ENCODE peak calls at places on chromosomes 6 and 20, in seven cellular contexts. P is neuronal stem cell, H is mesenchymal stem cell, T is IMR-90, V is H1, N is mesendoderm, Y is trophoblast cell. Q is an unnamed sample.

GRCh38 chr6:111606620-111607115 is 990 bp upstream of the TRAF3IP2 start:
- DNase-seq in T (no peak), N (no peak), Y (no peak), H (peak), P (no peak), V (no peak), Q (no peak)

GRCh38 chr20:2382833-2383232 is 2.1 kb downstream of the TGM6 start:
- DNase-seq in P (no peak), Y (no peak), T (no peak), V (no peak), H (no peak), N (no peak), Q (no peak)

GRCh38 chr6:137036566-137037300 is 8.0 kb downstream of the IL20RA start:
- DNase-seq in H (peak), N (no peak), V (no peak), T (no peak), P (no peak), Y (no peak), Q (no peak)

GRCh38 chr6:129120856-129121255 is 237.9 kb downstream of the LAMA2 start:
- DNase-seq in H (no peak), T (no peak), Y (no peak), P (no peak), N (no peak), V (no peak), Q (no peak)

GRCh38 chr6:133989525-133989924 is 36.5 kb downstream of the TBPL1 start:
- DNase-seq in T (no peak), H (no peak), P (no peak), N (no peak), Y (no peak), V (no peak), Q (no peak)

GRCh38 chr6:147395158-147395557 is 113.3 kb upstream of the SAMD5 start:
- DNase-seq in V (no peak), H (no peak), Y (no peak), P (no peak), N (no peak), T (peak), Q (no peak)

GRCh38 chr6:170100046-170100445 is 190.8 kb downstream of the DLL1 start:
- DNase-seq in H (no peak), Y (no peak), P (no peak), T (no peak), N (no peak), V (peak), Q (no peak)

GRCh38 chr6:33761922-33762629 is 15.4 kb upstream of the IP6K3 start:
- DNase-seq in T (peak), N (peak), H (peak), P (no peak), V (peak), Y (no peak), Q (peak)

GRCh38 chr20:50193169-50193850 is 2.7 kb downstream of the CEBPB start:
- DNase-seq in T (peak), P (no peak), Y (peak), N (no peak), H (peak), V (no peak), Q (peak)

GRCh38 chr6:132814716-132815570 is 574 bp downstream of the RPS12 start:
- DNase-seq in Y (no peak), P (no peak), V (no peak), H (no peak), T (no peak), N (peak), Q (no peak)

GRCh38 chr6:132812255-132812732 is 2.1 kb upstream of the RPS12 start:
- DNase-seq in Y (no peak), P (no peak), V (no peak), H (peak), T (peak), N (no peak), Q (no peak)

GRCh38 chr6:132812756-132813172 is 1.6 kb upstream of the RPS12 start:
- DNase-seq in Y (no peak), T (peak), H (peak), V (no peak), N (peak), P (no peak), Q (no peak)

GRCh38 chr6:132813173-132813856 is 1.1 kb upstream of the RPS12 start:
- DNase-seq in V (peak), T (no peak), Y (peak), H (peak), P (no peak), N (peak), Q (peak)

GRCh38 chr6:132811276-132811675 is 3.1 kb upstream of the RPS12 start:
- DNase-seq in V (no peak), N (no peak), H (no peak), T (peak), Y (no peak), P (no peak), Q (no peak)
- H3K18ac ChIP-seq in V (no peak), N (no peak), H (no peak), T (no peak), Y (no peak), P (no peak), Q (no peak)

GRCh38 chr6:150307520-150307919 is 61.3 kb upstream of the IYD start:
- DNase-seq in H (no peak), Y (no peak), V (no peak), N (no peak), P (no peak), T (no peak), Q (no peak)

GRCh38 chr6:150308812-150309475 is 59.9 kb upstream of the IYD start:
- DNase-seq in Y (no peak), N (no peak), V (no peak), H (no peak), T (no peak), P (no peak), Q (no peak)

GRCh38 chr6:150303256-150303655 is 65.6 kb upstream of the IYD start:
- DNase-seq in Y (no peak), V (no peak), T (no peak), N (no peak), H (no peak), P (no peak), Q (no peak)

GRCh38 chr6:150304421-150304820 is 64.4 kb upstream of the IYD start:
- DNase-seq in N (no peak), V (no peak), T (no peak), P (no peak), H (no peak), Y (no peak), Q (no peak)

DNA sequence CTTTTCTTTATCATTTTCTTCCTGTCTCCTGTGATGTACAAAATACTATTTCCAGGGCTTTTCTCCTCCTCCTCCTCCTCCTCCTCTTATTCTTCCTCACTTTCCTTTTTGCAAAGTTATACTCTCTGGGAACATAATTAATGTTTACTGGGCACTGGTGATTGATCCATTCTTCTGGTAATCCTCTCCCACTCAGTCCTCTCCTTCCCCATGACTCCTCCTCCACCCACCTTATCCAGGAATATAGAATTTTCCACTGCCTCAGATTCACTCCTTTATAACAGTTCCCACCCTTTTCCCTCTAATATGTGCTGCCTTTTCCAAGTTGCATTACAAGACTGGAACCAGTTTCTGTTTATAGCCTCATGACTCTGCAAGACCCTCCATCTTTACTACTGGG is 62.5 kb upstream of the IYD start:
- DNase-seq in H (no peak), T (no peak), Y (no peak), P (no peak), V (no peak), N (no peak), Q (no peak)
- H3K4ac ChIP-seq in H (no peak), T (no peak), Y (no peak), P (no peak), V (no peak), N (no peak), Q (no peak)

GRCh38 chr6:35468980-35469710 is 944 bp downstream of the RPL10A start:
- DNase-seq in T (no peak), H (no peak), P (no peak), Y (no peak), N (no peak), V (no peak), Q (no peak)
- H3K18ac ChIP-seq in T (no peak), H (peak), P (no peak), Y (peak), N (peak), V (peak), Q (peak)

DNA sequence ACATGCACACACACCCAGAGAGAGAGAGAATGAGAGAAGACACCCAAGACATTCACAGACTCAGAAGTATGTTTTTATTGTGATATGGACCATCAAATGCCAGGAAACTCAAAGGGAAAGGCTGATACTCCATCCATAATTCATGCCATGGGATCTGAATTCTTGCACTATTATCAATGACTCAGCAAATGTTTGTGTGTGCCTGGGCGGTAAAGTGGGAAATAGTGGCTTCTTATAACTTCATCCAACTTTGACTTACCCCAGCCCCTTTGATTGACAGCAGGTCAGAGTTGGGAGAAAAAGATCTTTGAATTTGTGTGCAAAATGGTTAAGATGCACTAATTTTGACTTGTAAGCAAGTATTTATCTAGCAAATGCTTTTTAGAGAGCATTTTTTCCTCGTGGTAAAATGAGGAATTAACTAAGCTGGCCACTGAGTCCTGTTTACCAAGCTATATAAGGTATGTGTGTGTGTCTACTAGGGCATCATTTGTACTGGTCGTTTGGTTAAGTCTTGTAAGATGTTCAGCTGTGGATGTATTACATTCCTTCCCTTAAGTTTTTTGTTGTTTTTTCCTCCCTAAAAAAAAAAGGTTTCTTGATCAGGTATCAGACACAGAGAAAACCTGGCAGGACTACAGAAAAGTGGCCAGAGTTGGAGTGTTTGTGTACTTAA is 3.1 kb upstream of the CCN2 start:
- DNase-seq in P (no peak), T (peak), N (no peak), Y (no peak), V (no peak), H (peak), Q (no peak)
- H3K4ac ChIP-seq in P (no peak), T (peak), N (peak), Y (no peak), V (peak), H (no peak), Q (no peak)

DNA sequence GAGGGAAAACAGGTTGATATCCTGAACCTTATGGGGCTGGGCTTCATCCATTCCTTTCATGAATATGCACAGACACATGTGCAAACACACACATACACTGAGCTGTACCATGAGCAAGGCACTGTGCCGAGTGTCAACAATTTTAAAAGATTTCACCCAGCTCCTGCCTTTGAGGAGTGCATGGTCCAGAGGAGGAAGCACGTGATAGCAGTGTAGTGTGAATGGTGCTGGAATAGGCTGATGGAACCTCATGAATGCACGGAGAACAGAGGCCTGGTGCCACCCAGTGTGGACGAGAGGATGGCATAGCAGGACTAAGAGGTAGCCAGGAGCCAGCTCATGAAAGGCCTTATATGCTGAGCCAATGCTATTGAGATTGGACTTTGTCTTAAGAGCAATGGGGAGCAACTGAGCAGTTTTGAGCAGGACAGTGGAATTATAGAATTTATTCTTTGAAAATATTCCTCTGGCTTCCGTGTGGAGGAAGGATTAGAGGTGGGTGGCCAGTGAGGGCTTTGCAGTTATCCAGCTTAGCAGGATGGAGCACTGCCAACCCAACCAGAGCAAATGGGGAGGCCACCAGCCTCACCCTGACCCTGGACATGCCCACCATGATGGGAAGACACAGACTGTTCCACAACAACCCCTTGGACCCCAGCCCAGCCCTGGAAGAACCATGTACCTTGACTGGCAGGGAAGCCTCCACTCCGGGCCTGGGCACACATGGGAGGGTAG is 84.4 kb downstream of the UNC5CL start:
- DNase-seq in H (no peak), Y (no peak), N (no peak), T (no peak), P (no peak), V (no peak), Q (no peak)
- H3K18ac ChIP-seq in H (no peak), Y (no peak), N (no peak), T (no peak), P (peak), V (no peak), Q (no peak)

DNA sequence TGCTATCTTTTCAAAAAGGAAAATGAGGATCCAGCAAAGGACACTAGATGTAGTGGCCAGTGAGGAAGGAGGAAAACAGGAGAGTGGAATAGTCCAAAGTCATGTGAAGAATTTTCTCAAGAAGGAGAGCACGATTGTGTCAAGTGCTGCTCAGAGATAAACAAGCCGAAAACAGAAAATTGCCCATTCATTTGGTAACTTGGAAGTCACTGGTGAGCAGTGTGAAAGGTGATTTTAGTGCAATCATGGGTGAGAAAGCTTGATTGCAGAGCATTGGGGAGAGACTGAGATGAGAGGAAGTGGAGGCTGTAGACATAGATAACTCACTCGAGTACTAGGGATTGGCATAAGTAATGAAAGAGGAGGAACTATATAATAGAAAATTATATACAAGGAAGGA is 26.0 kb upstream of the PRDM1 start:
- DNase-seq in P (no peak), H (no peak), Y (no peak), V (no peak), T (no peak), N (no peak), Q (no peak)
- H3K4ac ChIP-seq in P (no peak), H (no peak), Y (no peak), V (no peak), T (no peak), N (no peak), Q (no peak)

GRCh38 chr6:2777249-2777648 is 12.1 kb downstream of the WRNIP1 start:
- DNase-seq in V (no peak), P (no peak), H (no peak), N (no peak), T (no peak), Y (no peak), Q (no peak)
- H3K18ac ChIP-seq in V (no peak), P (no peak), H (no peak), N (no peak), T (no peak), Y (no peak), Q (no peak)

DNA sequence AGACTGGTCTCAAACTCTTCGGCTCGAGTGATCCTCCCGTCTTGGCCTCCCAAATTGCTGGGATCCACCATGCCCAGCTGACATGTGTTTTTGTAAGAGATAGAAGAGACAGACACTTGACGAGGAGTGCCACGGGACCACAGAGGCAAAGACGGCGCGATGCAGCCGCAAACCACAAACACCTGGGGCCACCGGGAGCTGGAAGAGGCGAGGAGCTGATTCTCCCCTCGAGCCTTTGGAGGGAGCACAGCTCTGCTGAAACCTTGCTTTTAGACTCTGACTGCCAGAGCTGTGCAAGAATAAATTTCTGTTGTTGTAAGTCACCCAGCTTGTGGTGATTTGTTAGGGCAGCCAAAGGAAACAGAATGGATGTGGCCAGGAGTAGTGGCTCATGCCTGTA is 46.9 kb downstream of the TFAP2C start:
- DNase-seq in T (no peak), V (no peak), H (no peak), P (no peak), Y (no peak), N (no peak), Q (no peak)
- H3K4ac ChIP-seq in T (no peak), V (no peak), H (no peak), P (no peak), Y (no peak), N (no peak), Q (no peak)

GRCh38 chr6:5158191-5158590 is 73.0 kb downstream of the PPP1R3G start:
- DNase-seq in P (no peak), T (no peak), N (no peak), H (no peak), V (no peak), Y (no peak), Q (no peak)
- H3K18ac ChIP-seq in P (no peak), T (no peak), N (no peak), H (no peak), V (no peak), Y (no peak), Q (no peak)

Q was measured in H9.